ENCODE peak calls at places on chromosome 17, in seven cellular contexts. One of them, this sample, is unnamed.

GRCh38 chr17:82407255-82407654 is 10.9 kb upstream of the HEXD start:
- DNase-seq in activated CD4-positive, alpha-beta T cell treated with anti-CD3 and anti-CD28 coated beads, Interleukin-2, amount 50 U/mL, for 1 hour: no peak
- DNase-seq in mesenchymal stem cell: peak
- DNase-seq in stimulated activated CD8-positive, alpha-beta memory T cell treated with anti-CD3 and anti-CD28 coated beads, Interleukin-12 subunit alpha, Interleukin-12 subunit beta, amount 100 ng/mL, for 4 hours: no peak
- DNase-seq in globus pallidus: no peak
- DNase-seq in heart right ventricle: peak
- DNase-seq in substantia nigra: no peak
- DNase-seq in this sample: no peak

GRCh38 chr17:48603959-48604769 is 622 bp downstream of the HOXB6 start:
- DNase-seq in activated CD4-positive, alpha-beta T cell treated with anti-CD3 and anti-CD28 coated beads, Interleukin-2, amount 50 U/mL, for 1 hour: no peak
- DNase-seq in mesenchymal stem cell: peak
- DNase-seq in stimulated activated CD8-positive, alpha-beta memory T cell treated with anti-CD3 and anti-CD28 coated beads, Interleukin-12 subunit alpha, Interleukin-12 subunit beta, amount 100 ng/mL, for 4 hours: no peak
- DNase-seq in globus pallidus: no peak
- DNase-seq in heart right ventricle: no peak
- DNase-seq in substantia nigra: no peak
- DNase-seq in this sample: no peak

GRCh38 chr17:75684924-75685323 is 17.8 kb downstream of the SAP30BP start:
- DNase-seq in activated CD4-positive, alpha-beta T cell treated with anti-CD3 and anti-CD28 coated beads, Interleukin-2, amount 50 U/mL, for 1 hour: no peak
- DNase-seq in mesenchymal stem cell: no peak
- DNase-seq in stimulated activated CD8-positive, alpha-beta memory T cell treated with anti-CD3 and anti-CD28 coated beads, Interleukin-12 subunit alpha, Interleukin-12 subunit beta, amount 100 ng/mL, for 4 hours: no peak
- DNase-seq in globus pallidus: no peak
- DNase-seq in heart right ventricle: no peak
- DNase-seq in substantia nigra: no peak
- DNase-seq in this sample: no peak

GRCh38 chr17:2061441-2061797 is 6.5 kb downstream of the HIC1 start:
- DNase-seq in activated CD4-positive, alpha-beta T cell treated with anti-CD3 and anti-CD28 coated beads, Interleukin-2, amount 50 U/mL, for 1 hour: no peak
- DNase-seq in mesenchymal stem cell: peak
- DNase-seq in stimulated activated CD8-positive, alpha-beta memory T cell treated with anti-CD3 and anti-CD28 coated beads, Interleukin-12 subunit alpha, Interleukin-12 subunit beta, amount 100 ng/mL, for 4 hours: no peak
- DNase-seq in globus pallidus: no peak
- DNase-seq in heart right ventricle: no peak
- DNase-seq in substantia nigra: no peak
- DNase-seq in this sample: no peak

GRCh38 chr17:67180275-67180674 is 64.7 kb downstream of the HELZ start:
- DNase-seq in activated CD4-positive, alpha-beta T cell treated with anti-CD3 and anti-CD28 coated beads, Interleukin-2, amount 50 U/mL, for 1 hour: no peak
- DNase-seq in mesenchymal stem cell: peak
- DNase-seq in stimulated activated CD8-positive, alpha-beta memory T cell treated with anti-CD3 and anti-CD28 coated beads, Interleukin-12 subunit alpha, Interleukin-12 subunit beta, amount 100 ng/mL, for 4 hours: no peak
- DNase-seq in globus pallidus: no peak
- DNase-seq in heart right ventricle: no peak
- DNase-seq in substantia nigra: no peak
- DNase-seq in this sample: no peak

GRCh38 chr17:19287651-19288050 is 50.5 kb downstream of the EPN2 start:
- DNase-seq in activated CD4-positive, alpha-beta T cell treated with anti-CD3 and anti-CD28 coated beads, Interleukin-2, amount 50 U/mL, for 1 hour: no peak
- DNase-seq in mesenchymal stem cell: no peak
- DNase-seq in stimulated activated CD8-positive, alpha-beta memory T cell treated with anti-CD3 and anti-CD28 coated beads, Interleukin-12 subunit alpha, Interleukin-12 subunit beta, amount 100 ng/mL, for 4 hours: no peak
- DNase-seq in globus pallidus: no peak
- DNase-seq in heart right ventricle: no peak
- DNase-seq in substantia nigra: no peak
- DNase-seq in this sample: no peak

GRCh38 chr17:66443601-66444000 is 141.2 kb downstream of the PRKCA start:
- DNase-seq in activated CD4-positive, alpha-beta T cell treated with anti-CD3 and anti-CD28 coated beads, Interleukin-2, amount 50 U/mL, for 1 hour: no peak
- DNase-seq in mesenchymal stem cell: no peak
- DNase-seq in stimulated activated CD8-positive, alpha-beta memory T cell treated with anti-CD3 and anti-CD28 coated beads, Interleukin-12 subunit alpha, Interleukin-12 subunit beta, amount 100 ng/mL, for 4 hours: no peak
- DNase-seq in globus pallidus: no peak
- DNase-seq in heart right ventricle: no peak
- DNase-seq in substantia nigra: no peak
- DNase-seq in this sample: no peak

GRCh38 chr17:81135503-81136283 is 29.6 kb upstream of the PVALEF start:
- DNase-seq in activated CD4-positive, alpha-beta T cell treated with anti-CD3 and anti-CD28 coated beads, Interleukin-2, amount 50 U/mL, for 1 hour: no peak
- DNase-seq in mesenchymal stem cell: no peak
- DNase-seq in stimulated activated CD8-positive, alpha-beta memory T cell treated with anti-CD3 and anti-CD28 coated beads, Interleukin-12 subunit alpha, Interleukin-12 subunit beta, amount 100 ng/mL, for 4 hours: no peak
- DNase-seq in globus pallidus: no peak
- DNase-seq in heart right ventricle: no peak
- DNase-seq in substantia nigra: peak
- DNase-seq in this sample: no peak

GRCh38 chr17:40447148-40447644 is 3.9 kb downstream of the IGFBP4 start:
- DNase-seq in activated CD4-positive, alpha-beta T cell treated with anti-CD3 and anti-CD28 coated beads, Interleukin-2, amount 50 U/mL, for 1 hour: no peak
- DNase-seq in mesenchymal stem cell: no peak
- DNase-seq in stimulated activated CD8-positive, alpha-beta memory T cell treated with anti-CD3 and anti-CD28 coated beads, Interleukin-12 subunit alpha, Interleukin-12 subunit beta, amount 100 ng/mL, for 4 hours: no peak
- DNase-seq in globus pallidus: no peak
- DNase-seq in heart right ventricle: peak
- DNase-seq in substantia nigra: no peak
- DNase-seq in this sample: no peak